ENCODE peak calls at places on chromosomes 11 and 22, in five cellular contexts. Y is brain microvascular endothelial cell, R is fibroblast of lung, W is adrenal gland, H is mammary epithelial cell. O is an unnamed sample.

GRCh38 chr11:62353841-62354240 is 16.6 kb downstream of the ASRGL1 start:
- DNase-seq in Y (no peak), R (no peak), W (no peak), H (no peak), O (no peak)

GRCh38 chr11:69919659-69920499 is 100.7 kb upstream of the FGF3 start:
- DNase-seq in Y (no peak), R (no peak), W (no peak), H (no peak), O (no peak)

GRCh38 chr11:63858628-63859550 is 20.0 kb downstream of the MARK2 start:
- DNase-seq in Y (peak; percentile 79), R (peak; percentile 90), W (no peak), H (peak; percentile 18), O (no peak)

GRCh38 chr11:32034149-32034548 is 56.7 kb upstream of the RCN1 start:
- DNase-seq in Y (peak; percentile 99), R (peak; percentile 86), W (no peak), H (peak; percentile 80), O (peak; percentile 7)

GRCh38 chr11:77144196-77144853 is 16.3 kb downstream of the MYO7A start:
- DNase-seq in Y (no peak), R (no peak), W (no peak), H (no peak), O (no peak)

GRCh38 chr11:80157447-80157846 is 716.6 kb upstream of the TENM4 start:
- DNase-seq in Y (no peak), R (no peak), W (no peak), H (no peak), O (no peak)

GRCh38 chr22:42643632-42644421 is 3.4 kb upstream of the ATP5MGL start:
- DNase-seq in Y (no peak), R (no peak), W (no peak), H (no peak), O (no peak)

GRCh38 chr11:62921201-62921572 is at the start of gene CHRM1:
- DNase-seq in Y (no peak), R (no peak), W (no peak), H (no peak), O (no peak)

GRCh38 chr22:45320326-45320976 is 10.7 kb downstream of the FAM118A start:
- DNase-seq in Y (no peak), R (peak; percentile 92), W (no peak), H (peak; percentile 46), O (no peak)

GRCh38 chr11:64848779-64849599 is 4.5 kb upstream of the CDC42BPG start:
- DNase-seq in Y (no peak), R (no peak), W (no peak), H (no peak), O (no peak)

GRCh38 chr22:44261164-44261860 is 51.4 kb downstream of the SHISAL1 start:
- DNase-seq in Y (no peak), R (no peak), W (no peak), H (no peak), O (no peak)

GRCh38 chr11:63682045-63682915 is 980 bp downstream of the RTN3 start:
- DNase-seq in Y (no peak), R (peak; percentile 32), W (peak; percentile 41), H (peak; percentile 25), O (peak; percentile 32)

GRCh38 chr22:33780761-33781160 is 139.5 kb downstream of the LARGE1 start:
- DNase-seq in Y (no peak), R (no peak), W (no peak), H (no peak), O (no peak)

GRCh38 chr22:24433868-24434471 is 6.6 kb downstream of the ADORA2A start:
- DNase-seq in Y (peak; percentile 47), R (no peak), W (no peak), H (peak; percentile 54), O (no peak)

GRCh38 chr11:123718075-123718868 is 23.2 kb downstream of the ZNF202 start:
- DNase-seq in Y (no peak), R (no peak), W (no peak), H (peak; percentile 5), O (peak; percentile 14)

DNA sequence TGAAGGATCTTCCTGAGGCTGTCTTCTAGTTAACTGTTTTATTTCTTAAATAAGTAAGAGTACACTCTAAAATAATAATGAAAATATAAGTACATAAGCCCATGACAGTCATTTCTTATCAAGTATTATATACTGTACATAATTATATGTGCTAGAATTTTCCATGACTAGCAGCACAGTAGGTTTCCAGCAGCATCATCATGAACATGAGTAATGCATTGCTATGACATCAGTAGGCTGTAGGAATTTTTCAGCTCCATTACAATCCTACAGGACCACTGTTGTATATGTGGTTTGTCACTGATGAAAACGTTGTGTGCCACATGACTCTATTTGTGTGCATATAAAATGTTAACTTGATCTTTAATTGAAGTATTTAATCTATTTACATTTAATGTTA is 22.0 kb downstream of the ZNF202 start:
- DNase-seq in Y (peak; percentile 57), R (no peak), W (no peak), H (peak; percentile 12), O (peak; percentile 20)
- H3K27ac ChIP-seq in Y (no peak overlapping the region), R (no peak overlapping the region), W (no peak overlapping the region), H (no peak overlapping the region), O (no peak overlapping the region)

GRCh38 chr11:74225565-74225964 is 54.5 kb downstream of the PPME1 start:
- DNase-seq in Y (no peak), R (no peak), W (no peak), H (no peak), O (no peak)

GRCh38 chr11:74232316-74232950 is 61.3 kb downstream of the PPME1 start:
- DNase-seq in Y (no peak), R (no peak), W (no peak), H (no peak), O (no peak)

GRCh38 chr11:74221816-74222215 is 50.7 kb downstream of the PPME1 start:
- DNase-seq in Y (peak; percentile 9), R (no peak), W (no peak), H (no peak), O (no peak)

DNA sequence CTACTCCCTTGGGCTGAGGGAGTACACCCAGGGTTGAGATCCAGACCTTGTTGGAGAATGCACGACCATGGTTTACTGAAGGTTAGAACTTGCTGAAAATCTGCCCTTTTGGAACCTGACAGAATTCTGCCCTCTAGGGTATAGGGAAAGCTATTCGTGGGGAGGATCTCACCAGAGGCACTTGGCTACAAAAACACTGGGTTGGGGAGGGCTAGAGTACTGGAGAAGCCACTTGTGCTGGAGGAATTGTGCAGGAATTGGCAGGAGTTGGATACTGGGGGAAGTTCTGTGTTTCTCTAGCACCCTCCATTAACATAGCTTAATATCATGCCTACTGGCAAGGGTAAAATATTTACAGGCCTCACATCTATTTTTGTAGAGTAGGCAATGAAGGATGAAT is 55.8 kb downstream of the PPME1 start:
- DNase-seq in Y (no peak), R (no peak), W (no peak), H (no peak), O (no peak)
- TF ChIP-seq CTCF in Y (no peak), R (no peak), W (no peak), H (no peak), O (peak; percentile 17)

DNA sequence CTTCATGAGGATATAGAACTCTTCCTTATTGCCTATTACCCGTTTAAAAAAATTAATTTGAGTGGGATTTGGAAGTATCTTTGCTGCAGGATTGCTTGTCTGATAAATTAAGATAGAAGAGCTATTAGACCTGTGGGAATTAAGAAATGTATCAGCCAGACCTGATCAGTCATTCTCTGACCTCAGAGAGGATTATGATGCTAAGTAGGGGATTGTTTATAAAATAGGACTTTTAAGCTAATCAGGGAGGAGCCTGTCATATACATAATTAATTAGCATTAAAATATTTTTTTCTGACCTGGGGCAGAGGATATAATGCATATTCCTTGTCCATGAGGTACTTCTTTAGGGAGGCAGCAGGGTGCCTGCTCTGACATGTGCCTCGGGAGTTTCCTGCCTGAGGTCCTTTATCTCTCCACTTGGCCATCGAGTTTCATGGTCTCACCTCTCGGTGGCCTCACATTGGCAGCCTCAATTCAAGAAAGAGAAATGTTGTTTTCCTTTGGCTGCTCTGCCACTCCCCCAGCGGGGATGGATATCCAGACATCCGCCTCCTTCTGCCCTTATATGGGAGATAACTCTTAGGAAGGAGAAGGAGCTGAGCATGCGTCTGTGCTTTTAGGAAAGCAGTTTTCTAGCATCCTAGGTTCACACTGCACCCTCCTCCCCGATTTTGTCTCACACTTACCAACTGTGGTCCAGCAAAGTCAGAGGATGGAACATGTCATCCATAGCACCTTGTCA is 41.1 kb downstream of the DIXDC1 start:
- DNase-seq in Y (peak; percentile 80), R (peak; percentile 75), W (peak; percentile 40), H (peak; percentile 78), O (peak; percentile 71)
- H3K27ac ChIP-seq in Y (no peak overlapping the region), R (no peak overlapping the region), W (peak overlapping the region; percentile 92), H (peak overlapping the region; percentile 57), O (peak overlapping the region; percentile 78)

DNA sequence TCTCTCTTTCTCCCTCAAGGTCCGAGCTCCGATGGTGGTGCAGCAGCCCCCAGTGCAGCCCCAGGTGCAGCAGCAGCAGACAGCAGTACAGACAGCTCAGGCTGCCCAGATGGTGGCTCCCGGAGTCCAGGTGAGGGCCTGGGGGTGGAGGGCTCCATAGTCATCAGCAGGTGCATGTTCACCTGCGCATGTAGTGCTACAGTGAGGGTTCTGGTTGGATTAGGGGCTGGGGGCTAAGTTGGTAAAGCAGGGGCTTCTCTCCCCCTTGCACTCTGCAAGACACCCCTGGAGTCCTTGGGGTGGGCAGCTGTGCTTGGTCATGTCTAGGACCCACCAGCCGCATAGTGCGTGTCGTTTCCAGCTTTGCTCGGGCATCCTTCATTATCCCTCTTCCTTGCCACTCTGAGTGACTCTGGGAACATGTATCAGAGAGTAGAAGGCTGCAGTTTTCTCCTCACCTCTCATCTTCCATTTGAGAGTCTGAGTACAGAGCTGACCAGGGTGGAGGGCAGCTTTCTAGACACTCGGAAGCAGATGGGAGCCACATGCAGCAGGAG is 61.2 kb downstream of the MED15 start:
- DNase-seq in Y (no peak), R (no peak), W (no peak), H (no peak), O (no peak)
- TF ChIP-seq CTCF in Y (no peak), R (no peak), W (no peak), H (no peak), O (no peak)

DNA sequence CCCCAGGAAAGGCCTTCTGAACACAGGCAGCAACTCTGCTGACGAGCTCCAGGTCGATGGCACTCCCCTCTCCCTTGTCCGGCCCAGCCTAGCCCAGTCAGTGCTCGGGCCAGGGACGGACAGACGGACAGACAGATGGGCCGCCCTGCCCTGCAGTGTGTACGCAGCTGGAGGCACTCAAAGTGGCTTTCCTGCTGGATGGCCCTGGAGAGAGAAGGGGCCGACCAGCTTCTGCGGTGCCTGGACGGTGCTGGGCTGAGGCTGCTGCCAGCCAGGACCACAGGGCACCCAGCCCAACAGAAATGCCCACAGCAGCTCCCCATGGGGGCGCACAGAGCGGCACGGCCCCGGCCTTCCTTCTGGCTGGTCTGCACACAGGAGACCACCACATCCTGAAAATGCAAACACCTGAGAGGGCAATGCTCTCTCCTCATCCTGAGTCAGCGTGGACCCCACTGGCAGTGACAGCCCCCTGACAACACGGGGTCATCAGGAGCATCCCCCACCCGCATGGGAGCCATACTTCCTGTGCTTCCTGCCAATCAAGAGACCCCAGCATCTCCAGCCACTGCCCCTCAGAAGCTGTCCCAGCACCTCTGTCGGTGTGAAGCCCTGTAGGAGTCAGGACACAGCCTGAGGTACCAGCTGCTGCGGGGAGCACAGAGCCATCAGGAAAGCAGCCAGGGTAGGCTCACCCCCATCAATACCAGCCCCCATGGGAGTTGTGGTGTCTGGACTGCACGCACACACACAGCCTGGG is 692 bp upstream of the MOB2 start:
- DNase-seq in Y (no peak), R (no peak), W (no peak), H (no peak), O (no peak)
- H3K27ac ChIP-seq in Y (no peak overlapping the region), R (no peak overlapping the region), W (peak overlapping the region; percentile 9), H (no peak overlapping the region), O (no peak overlapping the region)

GRCh38 chr11:79052539-79052938 is 388.3 kb downstream of the TENM4 start:
- DNase-seq in Y (peak; percentile 16), R (peak; percentile 22), W (no peak), H (no peak), O (no peak)
- TF ChIP-seq CTCF in Y (peak; percentile 72), R (peak; percentile 20), W (no peak), H (no peak), O (peak; percentile 32)

O was measured in foreskin keratinocyte.